ENCODE peak calls at places on chromosomes 11 and 22, in eight cellular contexts. One of them, this sample, is unnamed.

GRCh38 chr11:15969701-15970329 is 386.5 kb downstream of the SOX6 start:
- DNase-seq in NCI-H1930: no peak
- DNase-seq in H54: no peak
- DNase-seq in GM10248: no peak
- DNase-seq in left ventricle myocardium inferior: no peak
- DNase-seq in aorta: no peak
- DNase-seq in ureter: no peak
- DNase-seq in naive thymus-derived CD8-positive, alpha-beta T cell: no peak
- DNase-seq in this sample: no peak

GRCh38 chr11:68153742-68154141 is 32.6 kb upstream of the CHKA start:
- DNase-seq in NCI-H1930: no peak
- DNase-seq in H54: no peak
- DNase-seq in GM10248: no peak
- DNase-seq in left ventricle myocardium inferior: no peak
- DNase-seq in aorta: no peak
- DNase-seq in ureter: no peak
- DNase-seq in naive thymus-derived CD8-positive, alpha-beta T cell: no peak
- DNase-seq in this sample: no peak

GRCh38 chr11:125357551-125357950 is 138.5 kb downstream of the FEZ1 start:
- DNase-seq in NCI-H1930: no peak
- DNase-seq in H54: no peak
- DNase-seq in GM10248: no peak
- DNase-seq in left ventricle myocardium inferior: no peak
- DNase-seq in aorta: no peak
- DNase-seq in ureter: no peak
- DNase-seq in naive thymus-derived CD8-positive, alpha-beta T cell: no peak
- DNase-seq in this sample: no peak

GRCh38 chr11:75582935-75583709 is 21.1 kb downstream of the SERPINH1 start:
- DNase-seq in NCI-H1930: peak
- DNase-seq in H54: peak
- DNase-seq in GM10248: peak
- DNase-seq in left ventricle myocardium inferior: peak
- DNase-seq in aorta: peak
- DNase-seq in ureter: peak
- DNase-seq in naive thymus-derived CD8-positive, alpha-beta T cell: peak
- DNase-seq in this sample: peak

GRCh38 chr22:25488244-25489020 is 76.0 kb upstream of the GRK3 start:
- DNase-seq in NCI-H1930: no peak
- DNase-seq in H54: peak
- DNase-seq in GM10248: no peak
- DNase-seq in left ventricle myocardium inferior: peak
- DNase-seq in aorta: peak
- DNase-seq in ureter: no peak
- DNase-seq in naive thymus-derived CD8-positive, alpha-beta T cell: no peak
- DNase-seq in this sample: no peak

GRCh38 chr22:48287031-48287430 is 1524.6 kb downstream of the TBC1D22A start:
- DNase-seq in NCI-H1930: no peak
- DNase-seq in H54: no peak
- DNase-seq in GM10248: no peak
- DNase-seq in left ventricle myocardium inferior: no peak
- DNase-seq in aorta: no peak
- DNase-seq in ureter: no peak
- DNase-seq in naive thymus-derived CD8-positive, alpha-beta T cell: no peak
- DNase-seq in this sample: no peak

GRCh38 chr11:72534859-72535547 is 100.7 kb upstream of the CLPB start:
- DNase-seq in NCI-H1930: no peak
- DNase-seq in H54: peak
- DNase-seq in GM10248: no peak
- DNase-seq in left ventricle myocardium inferior: no peak
- DNase-seq in aorta: no peak
- DNase-seq in ureter: no peak
- DNase-seq in naive thymus-derived CD8-positive, alpha-beta T cell: no peak
- DNase-seq in this sample: no peak

GRCh38 chr22:39219071-39220050 is 25.4 kb downstream of the PDGFB start:
- DNase-seq in NCI-H1930: no peak
- DNase-seq in H54: no peak
- DNase-seq in GM10248: no peak
- DNase-seq in left ventricle myocardium inferior: no peak
- DNase-seq in aorta: peak
- DNase-seq in ureter: peak
- DNase-seq in naive thymus-derived CD8-positive, alpha-beta T cell: no peak
- DNase-seq in this sample: peak

GRCh38 chr11:126345759-126346585 is 9.5 kb upstream of the ST3GAL4 start:
- DNase-seq in NCI-H1930: no peak
- DNase-seq in H54: no peak
- DNase-seq in GM10248: no peak
- DNase-seq in left ventricle myocardium inferior: no peak
- DNase-seq in aorta: peak
- DNase-seq in ureter: no peak
- DNase-seq in naive thymus-derived CD8-positive, alpha-beta T cell: no peak
- DNase-seq in this sample: no peak

GRCh38 chr11:91859666-91860065 is 365.0 kb upstream of the FAT3 start:
- DNase-seq in NCI-H1930: no peak
- DNase-seq in H54: no peak
- DNase-seq in GM10248: no peak
- DNase-seq in left ventricle myocardium inferior: no peak
- DNase-seq in aorta: no peak
- DNase-seq in ureter: no peak
- DNase-seq in naive thymus-derived CD8-positive, alpha-beta T cell: no peak
- DNase-seq in this sample: no peak

GRCh38 chr11:120147094-120147949 is 9.4 kb upstream of the TRIM29 start:
- DNase-seq in NCI-H1930: no peak
- DNase-seq in H54: no peak
- DNase-seq in GM10248: no peak
- DNase-seq in left ventricle myocardium inferior: no peak
- DNase-seq in aorta: no peak
- DNase-seq in ureter: no peak
- DNase-seq in naive thymus-derived CD8-positive, alpha-beta T cell: no peak
- DNase-seq in this sample: peak

GRCh38 chr11:77035580-77035979 is 1.4 kb downstream of the B3GNT6 start:
- DNase-seq in NCI-H1930: no peak
- DNase-seq in H54: no peak
- DNase-seq in GM10248: no peak
- DNase-seq in left ventricle myocardium inferior: no peak
- DNase-seq in aorta: no peak
- DNase-seq in ureter: no peak
- DNase-seq in naive thymus-derived CD8-positive, alpha-beta T cell: no peak
- DNase-seq in this sample: no peak

GRCh38 chr11:132186699-132187098 is 816.3 kb downstream of the NTM start:
- DNase-seq in NCI-H1930: no peak
- DNase-seq in H54: no peak
- DNase-seq in GM10248: no peak
- DNase-seq in left ventricle myocardium inferior: no peak
- DNase-seq in aorta: no peak
- DNase-seq in ureter: no peak
- DNase-seq in naive thymus-derived CD8-positive, alpha-beta T cell: no peak
- DNase-seq in this sample: no peak

GRCh38 chr11:110463153-110463552 is 33.4 kb downstream of the FDX1 start:
- DNase-seq in NCI-H1930: peak
- DNase-seq in H54: no peak
- DNase-seq in GM10248: no peak
- DNase-seq in left ventricle myocardium inferior: peak
- DNase-seq in aorta: peak
- DNase-seq in ureter: no peak
- DNase-seq in naive thymus-derived CD8-positive, alpha-beta T cell: peak
- DNase-seq in this sample: no peak

GRCh38 chr11:114595571-114595970 is at the start of gene NXPE4:
- DNase-seq in NCI-H1930: no peak
- DNase-seq in H54: no peak
- DNase-seq in GM10248: no peak
- DNase-seq in left ventricle myocardium inferior: no peak
- DNase-seq in aorta: no peak
- DNase-seq in ureter: no peak
- DNase-seq in naive thymus-derived CD8-positive, alpha-beta T cell: no peak
- DNase-seq in this sample: no peak

GRCh38 chr11:82802710-82803109 is 69.0 kb upstream of the FAM181B start:
- DNase-seq in NCI-H1930: no peak
- DNase-seq in H54: no peak
- DNase-seq in GM10248: no peak
- DNase-seq in left ventricle myocardium inferior: no peak
- DNase-seq in aorta: no peak
- DNase-seq in ureter: no peak
- DNase-seq in naive thymus-derived CD8-positive, alpha-beta T cell: no peak
- DNase-seq in this sample: no peak

GRCh38 chr22:39545310-39546063 is 12.9 kb upstream of the RPS19BP1 start:
- DNase-seq in NCI-H1930: no peak
- DNase-seq in H54: no peak
- DNase-seq in GM10248: no peak
- DNase-seq in left ventricle myocardium inferior: no peak
- DNase-seq in aorta: peak
- DNase-seq in ureter: no peak
- DNase-seq in naive thymus-derived CD8-positive, alpha-beta T cell: peak
- DNase-seq in this sample: no peak

GRCh38 chr11:91946397-91947090 is 278.1 kb upstream of the FAT3 start:
- DNase-seq in NCI-H1930: no peak
- DNase-seq in H54: no peak
- DNase-seq in GM10248: no peak
- DNase-seq in left ventricle myocardium inferior: no peak
- DNase-seq in aorta: no peak
- DNase-seq in ureter: no peak
- DNase-seq in naive thymus-derived CD8-positive, alpha-beta T cell: no peak
- DNase-seq in this sample: no peak

GRCh38 chr11:47494996-47495855 is 46.3 kb upstream of the RAPSN start:
- DNase-seq in NCI-H1930: no peak
- DNase-seq in H54: no peak
- DNase-seq in GM10248: no peak
- DNase-seq in left ventricle myocardium inferior: no peak
- DNase-seq in aorta: no peak
- DNase-seq in ureter: no peak
- DNase-seq in naive thymus-derived CD8-positive, alpha-beta T cell: no peak
- DNase-seq in this sample: no peak

GRCh38 chr11:131932584-131933360 is 562.4 kb downstream of the NTM start:
- DNase-seq in NCI-H1930: no peak
- DNase-seq in H54: no peak
- DNase-seq in GM10248: no peak
- DNase-seq in left ventricle myocardium inferior: peak
- DNase-seq in aorta: no peak
- DNase-seq in ureter: no peak
- DNase-seq in naive thymus-derived CD8-positive, alpha-beta T cell: no peak
- DNase-seq in this sample: no peak

GRCh38 chr11:69468911-69469885 is 12.3 kb upstream of the LINC01488 start:
- DNase-seq in NCI-H1930: no peak
- DNase-seq in H54: no peak
- DNase-seq in GM10248: no peak
- DNase-seq in left ventricle myocardium inferior: peak
- DNase-seq in aorta: peak
- DNase-seq in ureter: no peak
- DNase-seq in naive thymus-derived CD8-positive, alpha-beta T cell: no peak
- DNase-seq in this sample: no peak

GRCh38 chr22:37848587-37849088 is 581 bp upstream of the EIF3L start:
- DNase-seq in NCI-H1930: no peak
- DNase-seq in H54: no peak
- DNase-seq in GM10248: no peak
- DNase-seq in left ventricle myocardium inferior: no peak
- DNase-seq in aorta: no peak
- DNase-seq in ureter: no peak
- DNase-seq in naive thymus-derived CD8-positive, alpha-beta T cell: peak
- DNase-seq in this sample: no peak

GRCh38 chr22:37043214-37043827 is 8.2 kb upstream of the KCTD17 start:
- DNase-seq in NCI-H1930: no peak
- DNase-seq in H54: no peak
- DNase-seq in GM10248: no peak
- DNase-seq in left ventricle myocardium inferior: no peak
- DNase-seq in aorta: no peak
- DNase-seq in ureter: no peak
- DNase-seq in naive thymus-derived CD8-positive, alpha-beta T cell: no peak
- DNase-seq in this sample: no peak

GRCh38 chr11:120386774-120387371 is 50.7 kb downstream of the ARHGEF12 start:
- DNase-seq in NCI-H1930: no peak
- DNase-seq in H54: no peak
- DNase-seq in GM10248: no peak
- DNase-seq in left ventricle myocardium inferior: no peak
- DNase-seq in aorta: no peak
- DNase-seq in ureter: no peak
- DNase-seq in naive thymus-derived CD8-positive, alpha-beta T cell: no peak
- DNase-seq in this sample: no peak

GRCh38 chr11:2687223-2687530 is 12.6 kb downstream of the KCNQ1OT1 start:
- DNase-seq in NCI-H1930: no peak
- DNase-seq in H54: no peak
- DNase-seq in GM10248: no peak
- DNase-seq in left ventricle myocardium inferior: no peak
- DNase-seq in aorta: no peak
- DNase-seq in ureter: no peak
- DNase-seq in naive thymus-derived CD8-positive, alpha-beta T cell: no peak
- DNase-seq in this sample: no peak

GRCh38 chr11:100920571-100920970 is 209.0 kb downstream of the PGR start:
- DNase-seq in NCI-H1930: no peak
- DNase-seq in H54: no peak
- DNase-seq in GM10248: no peak
- DNase-seq in left ventricle myocardium inferior: no peak
- DNase-seq in aorta: no peak
- DNase-seq in ureter: no peak
- DNase-seq in naive thymus-derived CD8-positive, alpha-beta T cell: no peak
- DNase-seq in this sample: no peak

GRCh38 chr11:131664811-131665210 is 294.4 kb downstream of the NTM start:
- DNase-seq in NCI-H1930: no peak
- DNase-seq in H54: no peak
- DNase-seq in GM10248: no peak
- DNase-seq in left ventricle myocardium inferior: no peak
- DNase-seq in aorta: no peak
- DNase-seq in ureter: no peak
- DNase-seq in naive thymus-derived CD8-positive, alpha-beta T cell: no peak
- DNase-seq in this sample: no peak

GRCh38 chr11:131692151-131692550 is 321.7 kb downstream of the NTM start:
- DNase-seq in NCI-H1930: no peak
- DNase-seq in H54: no peak
- DNase-seq in GM10248: peak
- DNase-seq in left ventricle myocardium inferior: no peak
- DNase-seq in aorta: no peak
- DNase-seq in ureter: no peak
- DNase-seq in naive thymus-derived CD8-positive, alpha-beta T cell: no peak
- DNase-seq in this sample: no peak

GRCh38 chr11:69479591-69480271 is 1.7 kb upstream of the LINC01488 start:
- DNase-seq in NCI-H1930: no peak
- DNase-seq in H54: no peak
- DNase-seq in GM10248: no peak
- DNase-seq in left ventricle myocardium inferior: peak
- DNase-seq in aorta: peak
- DNase-seq in ureter: no peak
- DNase-seq in naive thymus-derived CD8-positive, alpha-beta T cell: no peak
- DNase-seq in this sample: no peak

GRCh38 chr11:86511086-86511551 is 136.4 kb downstream of the CCDC81 start:
- DNase-seq in NCI-H1930: no peak
- DNase-seq in H54: no peak
- DNase-seq in GM10248: peak
- DNase-seq in left ventricle myocardium inferior: no peak
- DNase-seq in aorta: no peak
- DNase-seq in ureter: no peak
- DNase-seq in naive thymus-derived CD8-positive, alpha-beta T cell: no peak
- DNase-seq in this sample: no peak

GRCh38 chr11:20865161-20865560 is 195.8 kb downstream of the NELL1 start:
- DNase-seq in NCI-H1930: no peak
- DNase-seq in H54: no peak
- DNase-seq in GM10248: no peak
- DNase-seq in left ventricle myocardium inferior: no peak
- DNase-seq in aorta: no peak
- DNase-seq in ureter: no peak
- DNase-seq in naive thymus-derived CD8-positive, alpha-beta T cell: no peak
- DNase-seq in this sample: no peak

GRCh38 chr11:19829109-19829790 is 116.6 kb downstream of the NAV2 start:
- DNase-seq in NCI-H1930: no peak
- DNase-seq in H54: no peak
- DNase-seq in GM10248: no peak
- DNase-seq in left ventricle myocardium inferior: no peak
- DNase-seq in aorta: no peak
- DNase-seq in ureter: peak
- DNase-seq in naive thymus-derived CD8-positive, alpha-beta T cell: no peak
- DNase-seq in this sample: no peak

GRCh38 chr11:1297576-1298473 is 11.6 kb downstream of the TOLLIP start:
- DNase-seq in NCI-H1930: no peak
- DNase-seq in H54: no peak
- DNase-seq in GM10248: no peak
- DNase-seq in left ventricle myocardium inferior: no peak
- DNase-seq in aorta: no peak
- DNase-seq in ureter: no peak
- DNase-seq in naive thymus-derived CD8-positive, alpha-beta T cell: no peak
- DNase-seq in this sample: peak

GRCh38 chr22:23911318-23911980 is 17.3 kb downstream of the MIF start:
- DNase-seq in NCI-H1930: no peak
- DNase-seq in H54: no peak
- DNase-seq in GM10248: no peak
- DNase-seq in left ventricle myocardium inferior: no peak
- DNase-seq in aorta: no peak
- DNase-seq in ureter: no peak
- DNase-seq in naive thymus-derived CD8-positive, alpha-beta T cell: no peak
- DNase-seq in this sample: no peak

This sample was measured in coronary artery.